ENCODE peak calls at places on chromosome 18, in five cellular contexts. R is sigmoid colon; M is K562; B is psoas muscle; G is naive thymus-derived CD4-positive, alpha-beta T cell. Q is an unnamed sample. For H3K4me1, the result is how much of the 10 kb centered on the place peaks cover.

GRCh38 chr18:23137788-23138216 is 2.5 kb downstream of the CABLES1 start:
- DNase-seq in R (no peak), M (no peak), B (no peak), G (no peak), Q (no peak)

GRCh38 chr18:70693196-70693595 is 404.4 kb downstream of the SOCS6 start:
- DNase-seq in G (no peak), M (no peak), R (no peak), B (no peak), Q (no peak)

GRCh38 chr18:46466236-46467160 is 190.5 kb downstream of the LOXHD1 start:
- DNase-seq in R (no peak), G (no peak), M (no peak), B (no peak), Q (no peak)

GRCh38 chr18:21366896-21367295 is 124.9 kb downstream of the GREB1L start:
- DNase-seq in R (no peak), B (no peak), M (no peak), G (no peak), Q (no peak)

GRCh38 chr18:11031966-11032365 is 117.4 kb downstream of the PIEZO2 start:
- DNase-seq in B (no peak), G (no peak), M (no peak), R (no peak), Q (no peak)

GRCh38 chr18:63043516-63043915 is 276.1 kb downstream of the BCL2 start:
- DNase-seq in G (no peak), M (no peak), R (no peak), B (no peak), Q (no peak)

GRCh38 chr18:40293311-40293710 is 1661.7 kb upstream of the PIK3C3 start:
- DNase-seq in G (no peak), M (no peak), R (no peak), B (no peak), Q (no peak)

GRCh38 chr18:57666818-57667497 is 45.3 kb upstream of the NARS1 start:
- DNase-seq in M (peak), B (no peak), G (no peak), R (no peak), Q (no peak)

GRCh38 chr18:40234217-40234616 is 1720.8 kb upstream of the PIK3C3 start:
- DNase-seq in M (no peak), B (no peak), R (no peak), G (no peak), Q (no peak)

GRCh38 chr18:65039578-65039977 is 711.2 kb upstream of the CDH7 start:
- DNase-seq in G (no peak), R (no peak), B (no peak), M (no peak), Q (no peak)

GRCh38 chr18:38539373-38539772 is 973.8 kb upstream of the CELF4 start:
- DNase-seq in M (no peak), R (no peak), B (no peak), G (no peak), Q (no peak)

GRCh38 chr18:1732143-1732542 is 827.5 kb downstream of the ADCYAP1 start:
- DNase-seq in G (no peak), R (no peak), M (no peak), B (no peak), Q (no peak)

GRCh38 chr18:23094411-23095165 is 40.7 kb upstream of the CABLES1 start:
- DNase-seq in G (no peak), B (no peak), M (no peak), R (peak), Q (no peak)

GRCh38 chr18:27616324-27616723 is 431.2 kb upstream of the CHST9 start:
- DNase-seq in B (no peak), M (no peak), G (no peak), R (no peak), Q (no peak)

GRCh38 chr18:824179-824578 is 12.1 kb upstream of the YES1 start:
- DNase-seq in G (no peak), M (peak), R (no peak), B (no peak), Q (no peak)

GRCh38 chr18:74831571-74832250 is 234.0 kb downstream of the ZNF407 start:
- DNase-seq in G (no peak), R (no peak), B (no peak), M (no peak), Q (no peak)

GRCh38 chr18:43578636-43579203 is 301.4 kb upstream of the SYT4 start:
- DNase-seq in R (no peak), M (no peak), B (no peak), G (no peak), Q (no peak)

GRCh38 chr18:4871197-4871596 is 325.9 kb downstream of the AKAIN1 start:
- DNase-seq in B (no peak), G (no peak), M (no peak), R (no peak), Q (no peak)

GRCh38 chr18:46867471-46868170 is 49.7 kb downstream of the PIAS2 start:
- DNase-seq in G (no peak), B (no peak), R (no peak), M (no peak), Q (no peak)

GRCh38 chr18:6997802-6998201 is 119.8 kb downstream of the LAMA1 start:
- DNase-seq in B (no peak), M (no peak), G (no peak), R (no peak), Q (no peak)

GRCh38 chr18:57210711-57211411 is 64.0 kb downstream of the BOD1L2 start:
- DNase-seq in B (no peak), R (no peak), G (no peak), M (no peak), Q (no peak)

GRCh38 chr18:28178720-28179119 is 1.8 kb upstream of the CDH2 start:
- DNase-seq in G (no peak), B (no peak), R (no peak), M (no peak), Q (no peak)

GRCh38 chr18:13261658-13262357 is 43.2 kb downstream of the LDLRAD4 start:
- DNase-seq in B (no peak), R (no peak), M (no peak), G (no peak), Q (no peak)

GRCh38 chr18:13260114-13260926 is 41.8 kb downstream of the LDLRAD4 start:
- DNase-seq in R (no peak), G (no peak), M (no peak), B (no peak), Q (no peak)

GRCh38 chr18:13259701-13260100 is 41.1 kb downstream of the LDLRAD4 start:
- DNase-seq in G (no peak), B (no peak), M (no peak), R (no peak), Q (no peak)

GRCh38 chr18:13262839-13263691 is 44.5 kb downstream of the LDLRAD4 start:
- DNase-seq in G (no peak), B (no peak), M (no peak), R (no peak), Q (no peak)

DNA sequence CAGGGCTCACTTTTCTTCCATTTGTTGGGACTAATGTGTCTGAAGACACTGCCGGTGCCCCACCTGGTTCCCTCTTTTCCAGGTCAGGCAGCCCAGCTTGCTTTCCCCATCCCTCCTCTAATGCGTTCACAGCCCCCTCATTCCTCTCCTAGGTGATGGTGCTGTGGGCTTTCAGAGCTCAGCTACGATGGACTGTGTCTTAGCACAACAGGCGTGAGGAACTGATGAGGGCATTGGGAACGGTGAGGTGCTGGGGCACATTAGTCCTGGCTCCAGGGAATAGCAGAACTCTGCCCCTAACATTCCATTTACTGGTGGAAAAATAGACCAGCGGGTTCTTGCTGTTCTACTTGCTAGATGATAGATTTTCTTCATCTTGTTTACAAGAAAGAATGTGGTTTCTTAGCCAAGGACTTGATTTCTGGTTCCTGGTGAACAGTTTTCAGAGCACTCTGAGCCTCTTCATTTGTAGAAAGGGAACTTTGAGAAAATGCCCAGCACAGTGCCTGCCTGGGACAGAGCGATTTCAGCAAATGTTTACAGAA is 42.4 kb downstream of the LDLRAD4 start:
- DNase-seq in R (no peak), M (no peak), B (no peak), G (no peak), Q (no peak)
- H3K4me1 ChIP-seq in R (half or more), M (under half), B (half or more), G (under half), Q (under half)

DNA sequence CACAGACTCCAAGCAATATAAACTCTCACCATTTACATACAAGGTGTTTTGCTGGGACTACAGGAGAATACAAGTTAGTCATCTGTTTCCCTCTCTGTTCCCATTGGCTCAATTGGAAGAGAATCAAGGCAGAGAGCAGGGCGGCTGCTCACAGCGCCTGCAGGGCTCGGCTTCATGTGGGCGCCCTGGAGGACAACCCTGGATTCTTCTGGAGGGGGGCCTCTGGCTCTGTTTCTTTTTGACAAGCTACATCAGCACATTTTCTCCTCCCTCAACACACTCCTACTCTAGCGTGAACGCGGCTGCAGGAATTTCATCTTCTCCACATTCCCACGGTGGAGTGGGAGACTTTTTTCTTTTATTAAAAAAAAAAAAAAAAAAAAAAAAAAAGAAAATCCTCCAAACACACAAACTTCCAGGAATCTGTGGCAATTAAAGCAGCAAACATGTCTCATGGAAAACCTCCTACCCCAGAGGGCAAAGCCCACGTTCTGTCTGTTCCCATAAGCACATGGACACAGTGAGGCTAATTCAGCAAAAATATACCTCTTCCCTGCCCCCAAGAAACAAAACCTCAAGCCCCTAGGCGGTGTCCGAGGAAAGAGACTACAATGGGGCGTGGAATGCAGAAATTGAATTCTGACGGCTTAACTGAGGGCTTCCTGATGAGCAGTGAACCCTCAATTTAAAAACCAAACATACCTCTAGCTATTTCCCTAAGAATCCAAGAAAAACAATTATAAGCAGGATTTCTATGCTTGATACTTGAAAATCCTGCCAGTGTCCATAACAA is 50.6 kb downstream of the PARD6G start:
- DNase-seq in G (no peak), R (peak), B (no peak), M (no peak), Q (no peak)
- H3K4me3 ChIP-seq in G (no peak), R (no peak), B (no peak), M (no peak), Q (no peak)

GRCh38 chr18:68662779-68663178 is 52.1 kb downstream of the TMX3 start:
- DNase-seq in M (no peak), R (no peak), B (no peak), G (no peak), Q (no peak)
- H3K4me1 ChIP-seq in M (under half), R (under half), B (under half), G (under half), Q (under half)

GRCh38 chr18:48928787-48929186 is 22.0 kb downstream of the SMAD7 start:
- DNase-seq in R (no peak), G (peak), B (peak), M (no peak), Q (peak)

GRCh38 chr18:48927286-48928080 is 23.3 kb downstream of the SMAD7 start:
- DNase-seq in M (no peak), R (no peak), B (no peak), G (no peak), Q (no peak)

GRCh38 chr18:48929951-48930713 is 20.6 kb downstream of the SMAD7 start:
- DNase-seq in R (peak), B (no peak), M (no peak), G (no peak), Q (no peak)

GRCh38 chr18:48930926-48931325 is 19.8 kb downstream of the SMAD7 start:
- DNase-seq in B (no peak), M (no peak), G (no peak), R (no peak), Q (no peak)

GRCh38 chr18:48929212-48929612 is 21.6 kb downstream of the SMAD7 start:
- DNase-seq in R (no peak), B (no peak), G (no peak), M (no peak), Q (no peak)
- H3K4me3 ChIP-seq in R (no peak), B (peak), G (peak), M (no peak), Q (peak)

DNA sequence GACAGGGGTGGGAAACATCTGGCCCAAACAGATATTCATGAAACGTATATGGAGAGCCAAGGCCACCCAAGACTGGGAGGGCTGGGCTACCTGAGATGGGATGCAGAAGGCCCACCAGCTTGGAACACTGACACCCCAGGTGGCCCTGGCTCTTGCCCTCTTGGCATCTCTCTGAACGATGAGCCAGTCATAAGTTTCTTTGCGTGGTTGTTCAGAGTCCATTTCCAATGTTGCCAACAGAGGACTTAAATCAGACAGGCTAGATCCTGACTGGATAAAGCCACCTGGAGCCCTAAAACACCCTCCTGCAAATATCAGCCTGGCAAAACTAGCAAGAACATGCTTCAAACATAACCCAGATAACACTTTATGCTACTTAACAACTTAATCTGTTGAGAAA is 42.6 kb downstream of the LPIN2 start:
- DNase-seq in M (no peak), R (no peak), B (no peak), G (no peak), Q (no peak)
- H3K4me1 ChIP-seq in M (under half), R (under half), B (under half), G (half or more), Q (half or more)

GRCh38 chr18:3368193-3368592 is 81.8 kb upstream of the TGIF1 start:
- DNase-seq in M (no peak), B (no peak), R (no peak), G (no peak), Q (no peak)
- H3K4me3 ChIP-seq in M (no peak), B (no peak), R (no peak), G (no peak), Q (no peak)

DNA sequence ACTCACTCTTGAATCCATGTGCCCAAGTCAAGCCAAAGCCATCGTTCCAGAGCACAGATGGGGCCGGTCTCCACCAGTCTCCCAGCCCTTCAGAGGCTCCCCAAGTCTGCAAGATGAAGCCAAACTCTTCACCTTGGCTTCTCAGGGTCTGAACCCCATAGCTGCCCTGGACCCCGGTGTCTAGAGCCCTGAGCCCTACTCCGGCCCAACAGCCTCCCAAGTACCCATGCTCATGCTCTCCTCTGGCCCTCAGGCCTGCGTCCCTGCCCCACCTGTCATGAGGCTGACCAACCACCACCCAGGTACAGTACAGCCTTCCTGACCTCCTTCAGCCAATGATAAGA is 46.0 kb downstream of the ZNF516 start:
- DNase-seq in M (no peak), G (no peak), R (peak), B (no peak), Q (no peak)
- H3K4me1 ChIP-seq in M (under half), G (under half), R (half or more), B (half or more), Q (under half)

Q was measured in CD8-positive, alpha-beta memory T cell.